ENCODE peak calls at places on chromosomes 12 and 14, in ten cellular contexts. M is A549, S is adrenal gland, K is pancreas, F is Panc1, G is kidney, X is heart left ventricle, I is IMR-90, Q is HFF-Myc, Y is choroid plexus epithelial cell. U is an unnamed sample.

GRCh38 chr14:75213172-75213571 is 36.8 kb upstream of the TMED10 start:
- DNase-seq in G (no peak), Y (peak), X (no peak), I (peak), F (no peak), K (no peak), Q (no peak), M (no peak), S (no peak), U (no peak)

GRCh38 chr14:58196198-58196597 is 3.8 kb upstream of the ACTR10 start:
- DNase-seq in Q (no peak), G (no peak), F (no peak), S (no peak), K (no peak), I (no peak), M (no peak), Y (no peak), X (no peak), U (no peak)

GRCh38 chr12:67760586-67761275 is 112.2 kb downstream of the DYRK2 start:
- DNase-seq in X (no peak), F (no peak), Q (no peak), G (no peak), M (no peak), I (peak), S (no peak), Y (no peak), K (no peak), U (no peak)

GRCh38 chr14:50023671-50024490 is 92.5 kb downstream of the VCPKMT start:
- DNase-seq in S (no peak), Q (no peak), I (peak), F (no peak), X (no peak), Y (peak), G (no peak), M (peak), K (no peak), U (peak)

GRCh38 chr12:114743289-114743688 is 59.3 kb upstream of the TBX3 start:
- DNase-seq in M (no peak), X (no peak), F (no peak), I (no peak), K (no peak), S (no peak), Y (no peak), Q (no peak), G (no peak), U (no peak)

GRCh38 chr12:31728289-31728916 is 418 bp downstream of the AMN1 start:
- DNase-seq in K (peak), Y (no peak), M (peak), Q (no peak), G (no peak), I (no peak), F (no peak), X (peak), S (peak), U (no peak)

GRCh38 chr14:93232159-93232558 is 25.1 kb downstream of the UBR7 start:
- DNase-seq in X (no peak), G (no peak), K (no peak), S (no peak), I (no peak), M (no peak), F (no peak), Q (no peak), Y (no peak), U (no peak)

GRCh38 chr12:23980826-23981225 is 31.4 kb upstream of the SOX5 start:
- DNase-seq in X (no peak), S (no peak), I (no peak), Y (no peak), F (no peak), K (no peak), M (no peak), Q (no peak), G (no peak), U (no peak)

GRCh38 chr14:49586673-49587460 is 687 bp upstream of the RPS29 start:
- DNase-seq in S (no peak), M (peak), G (no peak), I (peak), F (peak), X (no peak), Y (peak), Q (peak), K (peak), U (peak)

GRCh38 chr14:37890095-37890494 is 294.7 kb downstream of the TTC6 start:
- DNase-seq in K (no peak), S (no peak), G (no peak), I (no peak), M (no peak), X (no peak), F (no peak), Q (no peak), Y (peak), U (no peak)
- TF ChIP-seq CTCF in K (no peak), S (no peak), G (no peak), I (peak), M (peak), X (no peak), F (no peak), Q (peak), Y (peak), U (peak)

GRCh38 chr14:103500148-103500990 is 22.3 kb downstream of the CKB start:
- DNase-seq in Q (peak), S (peak), X (peak), G (peak), F (no peak), M (peak), K (peak), Y (peak), I (peak), U (peak)

GRCh38 chr14:103501921-103502669 is 20.5 kb downstream of the CKB start:
- DNase-seq in Y (no peak), X (no peak), Q (no peak), I (no peak), K (no peak), G (no peak), F (no peak), M (no peak), S (peak), U (no peak)

GRCh38 chr14:103499709-103500108 is 22.9 kb downstream of the CKB start:
- DNase-seq in M (no peak), Q (no peak), Y (no peak), I (no peak), G (no peak), X (no peak), S (peak), K (no peak), F (no peak), U (no peak)

GRCh38 chr14:103502877-103503276 is 19.8 kb downstream of the CKB start:
- DNase-seq in M (no peak), S (peak), Q (no peak), Y (no peak), X (no peak), F (no peak), I (no peak), G (no peak), K (no peak), U (no peak)

GRCh38 chr14:103501041-103501870 is 21.4 kb downstream of the CKB start:
- DNase-seq in Y (no peak), K (no peak), S (peak), G (no peak), F (no peak), I (no peak), M (no peak), X (no peak), Q (no peak), U (no peak)
- H3K4me3 ChIP-seq in Y (no peak), K (no peak), S (no peak), G (no peak), F (no peak), I (no peak), M (no peak), X (no peak), Q (no peak), U (no peak)

GRCh38 chr14:25375639-25376038 is 325.7 kb upstream of the STXBP6 start:
- DNase-seq in G (no peak), Y (no peak), I (no peak), K (no peak), Q (no peak), M (no peak), F (no peak), S (no peak), X (no peak), U (no peak)

GRCh38 chr14:25381498-25381897 is 331.6 kb upstream of the STXBP6 start:
- DNase-seq in Y (no peak), F (no peak), I (no peak), M (peak), S (no peak), G (no peak), K (no peak), X (no peak), Q (no peak), U (no peak)
- TF ChIP-seq CTCF in Y (no peak), F (no peak), I (peak), M (no peak), S (peak), G (no peak), K (no peak), X (no peak), Q (peak), U (no peak)

DNA sequence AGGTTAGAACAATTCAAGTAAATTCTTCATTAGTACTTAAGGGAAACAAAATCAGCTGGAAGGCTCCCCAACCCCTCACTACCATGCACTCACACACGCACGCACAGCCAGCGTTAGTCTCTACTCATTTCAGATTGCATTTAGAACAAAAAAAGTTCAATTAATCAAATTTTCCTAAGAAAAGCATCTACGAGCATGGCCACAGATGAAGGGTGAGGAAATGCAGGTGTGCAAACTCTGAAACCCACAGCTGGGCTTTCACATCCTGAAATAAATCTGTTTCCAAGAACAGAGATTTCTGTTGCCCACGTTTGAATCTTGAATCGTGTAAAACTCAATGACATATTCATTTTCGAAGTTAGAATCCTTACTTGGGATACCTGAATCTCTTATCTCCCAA is 62.6 kb downstream of the SEL1L start:
- DNase-seq in Y (no peak), M (no peak), I (no peak), K (no peak), G (no peak), X (no peak), F (no peak), Q (no peak), S (no peak), U (no peak)
- H3K4me3 ChIP-seq in Y (no peak), M (no peak), I (no peak), K (no peak), G (no peak), X (no peak), F (no peak), Q (no peak), S (no peak), U (no peak)

U was measured in foreskin fibroblast.